ENCODE peak calls at places on chromosomes 7 and 10, in four cellular contexts. J is dorsolateral prefrontal cortex, V is OCI-LY7, U is lower leg skin. A is an unnamed sample.

GRCh38 chr10:49613882-49614241 is at the start of gene CHAT:
- DNase-seq in V (no peak), J (no peak), U (peak), A (no peak)

GRCh38 chr7:140478361-140479061 is 794 bp downstream of the MKRN1 start:
- DNase-seq in J (peak), V (peak), U (peak), A (peak)

GRCh38 chr10:73601486-73601921 is 10.4 kb upstream of the USP54 start:
- DNase-seq in V (no peak), U (peak), J (no peak), A (no peak)

GRCh38 chr7:95676691-95677090 is 80.4 kb upstream of the PDK4 start:
- DNase-seq in J (no peak), V (no peak), U (no peak), A (no peak)

GRCh38 chr10:72171175-72171630 is 44.6 kb upstream of the ANAPC16 start:
- DNase-seq in V (no peak), U (no peak), J (no peak), A (no peak)

GRCh38 chr7:1193593-1194424 is 33.8 kb upstream of the ZFAND2A start:
- DNase-seq in U (no peak), J (peak), V (peak), A (peak)

GRCh38 chr10:61410353-61410752 is 42.8 kb downstream of the TMEM26 start:
- DNase-seq in V (no peak), J (no peak), U (peak), A (peak)

GRCh38 chr10:79063071-79063491 is 5.7 kb upstream of the ZMIZ1 start:
- DNase-seq in V (no peak), J (peak), U (peak), A (no peak)

GRCh38 chr7:27154901-27155815 is 1.3 kb downstream of the HOXA7 start:
- DNase-seq in V (peak), J (no peak), U (peak), A (peak)

GRCh38 chr10:21195149-21195731 is 298.1 kb upstream of the NEBL start:
- DNase-seq in J (no peak), U (no peak), V (no peak), A (no peak)

GRCh38 chr7:80851896-80852476 is 66.9 kb downstream of the SEMA3C start:
- DNase-seq in J (no peak), U (no peak), V (no peak), A (no peak)

GRCh38 chr7:2175514-2175913 is 57.2 kb downstream of the MAD1L1 start:
- DNase-seq in U (no peak), J (no peak), V (no peak), A (no peak)

GRCh38 chr7:44411306-44411705 is 79.2 kb downstream of the NUDCD3 start:
- DNase-seq in J (no peak), U (no peak), V (no peak), A (no peak)

GRCh38 chr7:48894574-48894973 is 29.8 kb upstream of the CDC14C start:
- DNase-seq in V (no peak), J (no peak), U (no peak), A (no peak)

GRCh38 chr10:72162978-72163377 is 52.8 kb upstream of the ANAPC16 start:
- DNase-seq in V (no peak), U (no peak), J (no peak), A (peak)

GRCh38 chr7:47415289-47416212 is 166.4 kb downstream of the TNS3 start:
- DNase-seq in J (no peak), V (no peak), U (peak), A (no peak)

GRCh38 chr10:119330342-119330741 is 123.0 kb downstream of the GRK5 start:
- DNase-seq in U (no peak), V (no peak), J (no peak), A (no peak)

GRCh38 chr7:114422478-114423217 is 8.0 kb downstream of the FOXP2 start:
- DNase-seq in V (no peak), U (no peak), J (no peak), A (no peak)

GRCh38 chr7:18855796-18856195 is 261.6 kb downstream of the TWIST1 start:
- DNase-seq in V (no peak), U (no peak), J (no peak), A (no peak)

GRCh38 chr10:66928000-66928770 is 2.3 kb downstream of the LRRTM3 start:
- DNase-seq in J (peak), V (no peak), U (no peak), A (no peak)

GRCh38 chr10:437698-438490 is 251.6 kb downstream of the DIP2C start:
- DNase-seq in V (no peak), U (no peak), J (no peak), A (no peak)

GRCh38 chr7:21364838-21365267 is 63.0 kb upstream of the SP4 start:
- DNase-seq in U (no peak), V (no peak), J (no peak), A (peak)

GRCh38 chr10:124649209-124649608 is 95.0 kb downstream of the FAM53B start:
- DNase-seq in J (no peak), U (no peak), V (no peak), A (no peak)

GRCh38 chr7:100545636-100546128 is 6.7 kb downstream of the AGFG2 start:
- DNase-seq in U (no peak), J (no peak), V (peak), A (peak)

GRCh38 chr10:95341716-95342130 is 50.9 kb upstream of the PDLIM1 start:
- DNase-seq in V (no peak), J (no peak), U (no peak), A (no peak)

GRCh38 chr7:111677848-111678247 is 115.6 kb upstream of the IMMP2L start:
- DNase-seq in V (no peak), J (no peak), U (no peak), A (no peak)

GRCh38 chr7:111678986-111679385 is 116.7 kb upstream of the IMMP2L start:
- DNase-seq in V (no peak), J (no peak), U (no peak), A (no peak)

GRCh38 chr7:111678281-111678680 is 116.0 kb upstream of the IMMP2L start:
- DNase-seq in J (no peak), V (no peak), U (no peak), A (no peak)

GRCh38 chr7:111682576-111683372 is 120.5 kb upstream of the IMMP2L start:
- DNase-seq in J (no peak), U (no peak), V (no peak), A (no peak)

DNA sequence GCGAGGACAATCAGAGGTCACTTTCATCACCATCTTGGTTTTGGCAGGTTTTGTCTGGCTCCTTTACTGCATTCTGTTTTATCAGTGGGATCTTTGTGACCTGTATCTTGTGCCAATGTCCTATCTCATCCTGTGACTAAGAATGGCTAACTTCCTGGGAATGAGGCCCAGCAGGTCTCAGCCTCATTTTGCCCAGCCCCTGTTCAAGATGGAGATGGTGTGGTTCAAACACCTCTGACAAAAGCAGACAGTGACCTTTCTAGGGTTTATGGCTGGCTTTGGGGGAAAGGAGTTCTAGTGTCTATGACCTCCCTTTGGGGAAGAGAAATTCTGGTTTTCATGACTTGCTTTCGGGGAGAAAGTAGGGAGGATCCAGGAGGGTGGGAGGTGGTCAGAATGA is 117.7 kb upstream of the IMMP2L start:
- DNase-seq in U (no peak), J (no peak), V (no peak), A (no peak)
- TF ChIP-seq CTCF in U (no peak), J (no peak), V (no peak), A (no peak)

GRCh38 chr10:96697026-96697425 is 23.3 kb downstream of the PIK3AP1 start:
- DNase-seq in U (no peak), V (no peak), J (no peak), A (peak)

GRCh38 chr10:96697438-96697837 is 22.9 kb downstream of the PIK3AP1 start:
- DNase-seq in V (no peak), U (no peak), J (no peak), A (no peak)

GRCh38 chr10:96700477-96701099 is 19.7 kb downstream of the PIK3AP1 start:
- DNase-seq in U (no peak), V (peak), J (no peak), A (peak)

GRCh38 chr10:96701265-96701664 is 19.0 kb downstream of the PIK3AP1 start:
- DNase-seq in V (peak), U (no peak), J (no peak), A (peak)

GRCh38 chr10:96699613-96700012 is 20.7 kb downstream of the PIK3AP1 start:
- DNase-seq in J (no peak), U (no peak), V (peak), A (peak)
- H3K4me3 ChIP-seq in J (no peak), U (no peak), V (peak), A (peak)

DNA sequence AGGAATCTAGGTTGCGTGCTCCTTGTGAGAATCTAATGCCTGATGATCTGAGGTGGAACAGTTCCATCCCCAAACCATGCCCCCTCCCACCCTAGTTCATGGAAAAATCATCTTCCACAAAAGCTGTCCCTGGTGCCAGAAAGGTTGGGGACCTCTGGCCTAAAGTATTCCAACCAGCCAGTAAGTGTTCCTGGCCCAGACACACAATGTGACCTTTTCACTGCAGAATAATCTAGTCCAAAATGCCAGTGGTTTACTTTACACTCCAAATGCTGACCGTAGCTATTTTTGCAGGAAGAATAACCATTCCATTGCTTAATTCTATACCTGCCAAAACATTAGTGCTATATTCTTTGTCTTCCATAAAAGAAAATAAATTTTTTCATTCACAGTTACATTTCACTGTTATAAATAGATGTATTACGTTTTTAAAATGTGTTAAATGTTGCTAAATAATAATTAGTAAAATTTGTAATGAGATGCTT is 10.4 kb downstream of the CNNM1 start:
- DNase-seq in V (no peak), U (no peak), J (no peak), A (no peak)
- TF ChIP-seq CTCF in V (no peak), U (no peak), J (no peak), A (no peak)

GRCh38 chr7:106270122-106270977 is 14.4 kb downstream of the NAMPT start:
- DNase-seq in J (no peak), V (no peak), U (no peak), A (no peak)

GRCh38 chr7:106273009-106273695 is 11.6 kb downstream of the NAMPT start:
- DNase-seq in J (no peak), V (no peak), U (no peak), A (peak)

GRCh38 chr7:106265133-106265532 is 19.6 kb downstream of the NAMPT start:
- DNase-seq in U (no peak), J (no peak), V (no peak), A (no peak)

GRCh38 chr7:106269263-106269961 is 15.4 kb downstream of the NAMPT start:
- DNase-seq in U (no peak), V (no peak), J (no peak), A (no peak)
- H3K4me3 ChIP-seq in U (no peak), V (no peak), J (no peak), A (no peak)

GRCh38 chr10:13036841-13037240 is 35.3 kb upstream of the CCDC3 start:
- DNase-seq in U (peak), V (no peak), J (no peak), A (no peak)
- TF ChIP-seq CTCF in U (no peak), V (no peak), J (no peak), A (no peak)

DNA sequence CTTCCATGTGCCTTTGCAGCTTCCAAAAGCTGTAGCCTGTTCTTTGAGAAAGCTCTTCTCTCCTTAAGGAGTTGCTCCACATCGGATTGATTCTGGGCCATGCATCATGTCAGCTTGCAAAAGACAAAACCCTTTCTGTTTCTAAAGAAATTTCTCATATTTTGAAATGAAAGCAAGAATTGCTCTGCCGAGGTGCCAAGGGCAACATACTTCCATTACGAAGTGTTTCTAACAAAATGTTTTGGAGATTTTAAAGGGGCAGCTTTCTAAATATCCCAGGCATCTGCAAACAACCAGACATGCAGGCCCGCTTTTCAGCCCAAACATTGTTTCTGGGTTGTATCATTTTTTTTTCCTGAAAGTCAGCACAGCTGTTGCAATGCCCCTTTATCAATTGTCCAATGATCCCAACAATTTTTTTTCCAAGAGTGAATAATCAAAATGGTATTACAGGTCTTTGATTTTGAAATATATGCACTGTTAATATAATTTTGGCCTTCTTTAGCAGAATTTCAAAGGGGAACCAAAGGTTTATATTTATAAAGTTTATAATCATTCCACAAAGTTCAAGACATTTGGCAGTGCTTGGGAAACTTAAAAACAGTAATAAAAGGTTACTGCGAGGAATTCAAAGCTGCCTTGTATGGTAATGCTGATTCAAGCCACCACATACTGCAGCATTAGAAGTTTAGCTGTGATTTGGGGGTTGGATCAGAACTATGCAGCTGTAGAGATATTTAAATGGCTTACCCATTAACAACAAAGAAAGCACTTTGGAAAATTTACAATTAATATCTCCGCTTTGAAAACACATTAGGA is 61.0 kb downstream of the TES start:
- DNase-seq in V (no peak), J (no peak), U (no peak), A (no peak)
- H3K4me3 ChIP-seq in V (no peak), J (no peak), U (no peak), A (no peak)

GRCh38 chr7:96719164-96719563 is 9.5 kb upstream of the SEM1 start:
- DNase-seq in U (no peak), J (no peak), V (no peak), A (no peak)
- TF ChIP-seq CTCF in U (no peak), J (no peak), V (no peak), A (no peak)

GRCh38 chr10:112952282-112952991 is 2.4 kb downstream of the TCF7L2 start:
- DNase-seq in V (no peak), J (no peak), U (peak), A (no peak)
- H3K4me3 ChIP-seq in V (peak), J (peak), U (peak), A (peak)

DNA sequence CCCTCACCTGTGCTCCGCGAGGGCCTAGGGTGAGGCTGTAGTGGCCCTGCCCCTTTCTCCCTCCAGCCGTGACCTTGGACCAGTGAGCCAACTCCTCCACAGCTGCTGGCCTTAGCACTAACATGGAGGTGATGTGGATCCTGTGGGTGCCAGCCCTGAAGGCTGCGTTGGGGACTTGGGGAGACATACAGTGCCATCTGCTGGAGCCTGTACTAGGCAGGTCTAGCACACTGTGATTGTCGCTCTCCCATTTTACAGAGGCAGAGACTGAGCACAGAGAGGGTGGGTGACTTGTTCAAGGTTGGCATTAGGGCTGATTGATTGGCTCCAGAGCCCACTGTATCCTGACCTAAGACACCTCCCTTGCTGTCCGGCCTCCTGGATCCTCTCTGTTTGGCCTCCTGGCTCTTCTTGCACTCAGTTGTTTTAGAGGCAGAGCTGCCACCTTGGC is 37.6 kb downstream of the PRF1 start:
- DNase-seq in U (no peak), J (no peak), V (peak), A (peak)
- TF ChIP-seq CTCF in U (no peak), J (no peak), V (peak), A (no peak)

GRCh38 chr10:110067960-110068770 is 60.4 kb downstream of the ADD3 start:
- DNase-seq in J (no peak), U (no peak), V (peak), A (peak)
- H3K4me3 ChIP-seq in J (no peak), U (no peak), V (no peak), A (peak)

A was measured in GM12865.